ENCODE peak calls at places on chromosomes 11 and 22, in nine cellular contexts. V is GM23338, T is K562, I is fibroblast of lung, Z is osteocyte, C is nephron progenitor cell, L is astrocyte of the cerebellum, U is body of pancreas, P is cardiac muscle cell. D is an unnamed sample.

GRCh38 chr11:18705651-18706281 is 7.2 kb downstream of the TMEM86A start:
- DNase-seq in V (peak), T (no peak), I (no peak), Z (no peak), C (no peak), L (no peak), U (peak), P (peak), D (no peak)

GRCh38 chr11:77821349-77821851 is 456 bp downstream of the AAMDC start:
- DNase-seq in V (peak), T (peak), I (peak), Z (no peak), C (peak), L (no peak), U (peak), P (peak), D (peak)

GRCh38 chr22:34902335-34902734 is 163.6 kb upstream of the ISX start:
- DNase-seq in V (no peak), T (no peak), I (no peak), Z (no peak), C (no peak), L (no peak), U (no peak), P (no peak), D (no peak)

GRCh38 chr11:3021125-3021524 is 29.0 kb upstream of the NAP1L4 start:
- DNase-seq in V (peak), T (peak), I (peak), Z (no peak), C (peak), L (no peak), U (peak), P (peak), D (peak)

GRCh38 chr11:89016214-89016613 is 49.6 kb downstream of the GRM5 start:
- DNase-seq in V (no peak), T (no peak), I (no peak), Z (no peak), C (no peak), L (no peak), U (no peak), P (no peak), D (no peak)

GRCh38 chr11:93577291-93577690 is 34.1 kb upstream of the SMCO4 start:
- DNase-seq in V (no peak), T (no peak), I (peak), Z (no peak), C (no peak), L (peak), U (no peak), P (no peak), D (no peak)

GRCh38 chr11:64894070-64894811 is 15.8 kb upstream of the EHD1 start:
- DNase-seq in V (peak), T (peak), I (peak), Z (peak), C (peak), L (no peak), U (peak), P (peak), D (peak)

GRCh38 chr22:39428597-39429071 is 28.2 kb upstream of the MGAT3 start:
- DNase-seq in V (peak), T (peak), I (no peak), Z (peak), C (peak), L (peak), U (no peak), P (no peak), D (no peak)

GRCh38 chr11:86476109-86476861 is 101.6 kb downstream of the CCDC81 start:
- DNase-seq in V (no peak), T (no peak), I (no peak), Z (no peak), C (no peak), L (no peak), U (no peak), P (no peak), D (no peak)

GRCh38 chr11:119091966-119092879 is 7.5 kb downstream of the HMBS start:
- DNase-seq in V (no peak), T (no peak), I (no peak), Z (no peak), C (no peak), L (no peak), U (no peak), P (no peak), D (no peak)

GRCh38 chr11:34316347-34317037 is 41.3 kb downstream of the ABTB2 start:
- DNase-seq in V (no peak), T (no peak), I (no peak), Z (no peak), C (no peak), L (no peak), U (no peak), P (no peak), D (no peak)

GRCh38 chr11:90204407-90204806 is 18.4 kb downstream of the CHORDC1 start:
- DNase-seq in V (no peak), T (no peak), I (no peak), Z (no peak), C (no peak), L (no peak), U (no peak), P (no peak), D (no peak)

GRCh38 chr11:134120921-134121526 is 52.2 kb downstream of the JAM3 start:
- DNase-seq in V (no peak), T (no peak), I (peak), Z (no peak), C (no peak), L (no peak), U (no peak), P (no peak), D (peak)

GRCh38 chr11:74427377-74427776 is 29.1 kb upstream of the PGM2L1 start:
- DNase-seq in V (no peak), T (no peak), I (peak), Z (no peak), C (no peak), L (no peak), U (no peak), P (no peak), D (no peak)

GRCh38 chr11:102061276-102061675 is 14.0 kb downstream of the CFAP300 start:
- DNase-seq in V (peak), T (no peak), I (peak), Z (no peak), C (no peak), L (no peak), U (no peak), P (peak), D (no peak)
- TF ChIP-seq CTCF in V (peak), T (no peak), I (peak), Z (peak), C (peak), L (peak), U (no peak), P (peak), D (no peak)

GRCh38 chr11:94876645-94877445 is 96.5 kb downstream of the CWC15 start:
- DNase-seq in V (no peak), T (peak), I (peak), Z (peak), C (peak), L (peak), U (peak), P (peak), D (no peak)
- TF ChIP-seq CTCF in V (no peak), T (peak), I (peak), Z (peak), C (no peak), L (peak), U (no peak), P (peak), D (no peak)

DNA sequence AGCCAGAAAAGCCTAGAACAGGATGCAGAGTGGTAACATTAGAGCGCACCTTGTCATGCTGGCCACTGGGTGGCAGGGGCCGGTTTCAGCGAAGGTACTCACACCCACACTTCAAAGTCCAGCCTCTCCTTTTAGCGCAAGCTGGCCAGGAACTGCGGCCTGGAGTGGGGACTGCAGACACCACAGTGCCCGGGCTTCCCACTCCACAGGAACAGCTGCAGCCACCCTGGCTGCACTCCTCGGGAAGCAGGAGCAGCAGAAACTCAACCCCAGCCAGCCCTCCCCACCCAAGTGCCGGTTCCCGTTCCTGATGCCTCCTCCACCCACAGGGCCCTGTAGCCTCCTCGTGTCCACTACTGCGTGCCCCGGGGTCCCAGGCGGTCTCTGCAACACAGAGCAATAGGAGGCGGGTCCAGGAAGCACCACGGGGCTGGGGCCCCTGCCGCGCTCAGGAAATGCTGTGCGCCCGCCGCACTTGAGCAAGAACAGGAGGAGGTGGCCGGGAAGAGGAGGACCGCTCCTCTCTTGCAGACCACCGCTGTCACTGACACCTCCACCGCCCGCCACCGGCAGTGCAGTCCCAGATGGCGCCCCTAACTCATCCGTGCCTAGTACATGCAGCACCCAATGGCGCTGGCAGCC is 2.2 kb downstream of the RFPL2 start:
- DNase-seq in V (peak), T (peak), I (peak), Z (no peak), C (peak), L (peak), U (peak), P (peak), D (peak)
- TF ChIP-seq CTCF in V (peak), T (peak), I (peak), Z (peak), C (peak), L (peak), U (peak), P (peak), D (peak)

GRCh38 chr11:111819161-111820058 is 52.0 kb downstream of the ALG9 start:
- DNase-seq in V (no peak), T (no peak), I (peak), Z (no peak), C (no peak), L (peak), U (peak), P (no peak), D (no peak)
- TF ChIP-seq CTCF in V (no peak), T (no peak), I (no peak), Z (no peak), C (no peak), L (no peak), U (no peak), P (no peak), D (no peak)

DNA sequence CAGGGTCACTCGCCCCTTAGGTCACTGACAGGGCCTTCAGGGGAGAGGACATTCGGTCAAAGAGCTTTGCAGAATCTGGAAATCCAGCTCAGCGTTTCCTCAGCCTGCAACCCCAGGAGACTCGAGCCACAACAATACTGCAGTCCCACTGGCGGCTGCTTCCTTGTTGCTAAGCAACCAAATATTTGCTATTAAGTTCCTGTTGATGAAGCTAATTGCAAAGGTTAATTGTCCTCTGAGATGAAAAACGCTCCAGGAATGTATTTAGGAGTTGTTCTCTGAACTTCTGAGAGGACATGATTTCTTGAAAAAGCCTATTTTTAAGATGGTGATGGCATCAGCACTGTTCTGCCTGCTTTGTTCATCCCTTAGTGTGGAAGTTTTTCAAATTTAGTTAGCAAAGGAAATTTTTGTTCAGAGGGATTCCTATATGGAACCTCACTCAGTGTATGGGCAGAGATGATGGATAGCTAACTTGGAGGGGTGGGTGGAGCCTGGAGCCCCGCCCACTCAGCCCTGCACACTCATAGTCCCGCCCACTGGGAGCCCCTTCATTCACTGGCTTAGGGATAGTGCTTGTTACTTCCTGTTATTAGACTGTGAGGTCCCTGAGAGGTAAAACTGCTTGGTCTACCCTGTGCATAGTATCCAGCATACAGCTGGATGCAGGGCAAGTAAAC is 109.1 kb downstream of the CSNK2A3 start:
- DNase-seq in V (peak), T (peak), I (no peak), Z (no peak), C (peak), L (no peak), U (peak), P (peak), D (peak)
- TF ChIP-seq CTCF in V (no peak), T (no peak), I (no peak), Z (no peak), C (no peak), L (no peak), U (no peak), P (no peak), D (no peak)

GRCh38 chr11:13209379-13209778 is 68.2 kb upstream of the BMAL1 start:
- DNase-seq in V (no peak), T (no peak), I (no peak), Z (no peak), C (no peak), L (no peak), U (no peak), P (no peak), D (no peak)

GRCh38 chr11:13207270-13207664 is 70.3 kb upstream of the BMAL1 start:
- DNase-seq in V (peak), T (no peak), I (no peak), Z (no peak), C (no peak), L (no peak), U (no peak), P (no peak), D (no peak)

GRCh38 chr11:13208921-13209320 is 68.7 kb upstream of the BMAL1 start:
- DNase-seq in V (no peak), T (no peak), I (no peak), Z (no peak), C (no peak), L (no peak), U (no peak), P (no peak), D (no peak)

GRCh38 chr11:13207665-13208594 is 69.7 kb upstream of the BMAL1 start:
- DNase-seq in V (peak), T (peak), I (peak), Z (no peak), C (no peak), L (peak), U (no peak), P (peak), D (no peak)

DNA sequence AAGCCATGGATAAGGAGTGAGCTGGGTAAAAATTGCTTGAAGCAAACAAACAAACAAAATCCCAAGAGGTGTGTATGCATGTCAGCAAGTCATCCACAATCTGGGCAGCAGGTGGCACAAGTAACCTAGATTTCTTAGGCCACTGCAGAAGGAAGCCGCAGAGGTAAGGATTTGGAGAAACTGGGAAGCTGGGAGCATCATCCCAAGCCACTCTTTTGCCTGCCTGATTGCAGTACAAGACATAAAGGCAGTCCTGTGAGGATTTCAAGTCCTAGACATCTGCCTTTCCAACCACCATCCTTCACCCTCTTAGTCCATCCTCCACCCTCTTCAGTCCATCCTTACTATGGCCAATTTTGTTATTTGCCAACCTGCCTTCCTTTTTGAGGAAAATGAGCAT is 67.2 kb upstream of the BMAL1 start:
- DNase-seq in V (peak), T (peak), I (peak), Z (no peak), C (peak), L (peak), U (peak), P (peak), D (peak)
- TF ChIP-seq CTCF in V (peak), T (peak), I (peak), Z (peak), C (peak), L (peak), U (peak), P (peak), D (peak)

GRCh38 chr11:7578276-7578955 is 64.6 kb downstream of the PPFIBP2 start:
- DNase-seq in V (no peak), T (no peak), I (no peak), Z (no peak), C (no peak), L (no peak), U (no peak), P (no peak), D (no peak)

GRCh38 chr11:7575841-7576451 is 62.1 kb downstream of the PPFIBP2 start:
- DNase-seq in V (no peak), T (no peak), I (no peak), Z (peak), C (no peak), L (peak), U (no peak), P (no peak), D (no peak)

GRCh38 chr11:7577883-7578242 is 64.1 kb downstream of the PPFIBP2 start:
- DNase-seq in V (peak), T (no peak), I (peak), Z (no peak), C (no peak), L (no peak), U (no peak), P (no peak), D (peak)

GRCh38 chr11:7576671-7577225 is 62.9 kb downstream of the PPFIBP2 start:
- DNase-seq in V (peak), T (no peak), I (no peak), Z (peak), C (no peak), L (no peak), U (no peak), P (peak), D (no peak)

GRCh38 chr11:7577226-7577882 is 63.6 kb downstream of the PPFIBP2 start:
- DNase-seq in V (no peak), T (no peak), I (peak), Z (no peak), C (no peak), L (no peak), U (no peak), P (no peak), D (no peak)
- TF ChIP-seq CTCF in V (no peak), T (no peak), I (no peak), Z (no peak), C (no peak), L (no peak), U (no peak), P (no peak), D (no peak)